ENCODE peak calls at places on chromosome 12, in six cellular contexts. N is right lobe of liver, B is breast epithelium, M is stomach, A is A549, U is testis. Q is an unnamed sample.

GRCh38 chr12:68440068-68440581 is 108.0 kb upstream of the MDM1 start:
- DNase-seq in N (no peak), B (no peak), M (no peak), A (no peak), U (no peak), Q (no peak)

GRCh38 chr12:58425481-58426392 is 484.4 kb downstream of the ATP23 start:
- DNase-seq in N (no peak), B (no peak), M (peak), A (peak), U (peak), Q (no peak)

GRCh38 chr12:45756666-45757065 is 27.2 kb downstream of the ARID2 start:
- DNase-seq in N (no peak), B (no peak), M (no peak), A (no peak), U (peak), Q (peak)

GRCh38 chr12:22121224-22121623 is 75.2 kb downstream of the CMAS start:
- DNase-seq in N (peak), B (no peak), M (no peak), A (no peak), U (no peak), Q (peak)

GRCh38 chr12:93134893-93135285 is 205.8 kb upstream of the EEA1 start:
- DNase-seq in N (peak), B (no peak), M (no peak), A (no peak), U (no peak), Q (no peak)

GRCh38 chr12:49667319-49668090 is 39.7 kb downstream of the FMNL3 start:
- DNase-seq in N (no peak), B (no peak), M (no peak), A (no peak), U (no peak), Q (peak)

GRCh38 chr12:132170094-132170636 is 25.9 kb downstream of the NOC4L start:
- DNase-seq in N (peak), B (no peak), M (no peak), A (no peak), U (no peak), Q (no peak)

GRCh38 chr12:73935817-73936216 is 601.8 kb upstream of the ATXN7L3B start:
- DNase-seq in N (no peak), B (no peak), M (no peak), A (no peak), U (no peak), Q (no peak)

GRCh38 chr12:16347391-16348298 is at the start of gene MGST1:
- DNase-seq in N (peak), B (peak), M (peak), A (peak), U (peak), Q (peak)

GRCh38 chr12:129200576-129200975 is 347.3 kb downstream of the GLT1D1 start:
- DNase-seq in N (no peak), B (no peak), M (no peak), A (no peak), U (no peak), Q (no peak)

GRCh38 chr12:7899755-7900154 is 27.0 kb upstream of the SLC2A14 start:
- DNase-seq in N (no peak), B (no peak), M (no peak), A (no peak), U (no peak), Q (no peak)

GRCh38 chr12:31220061-31220460 is 105.9 kb downstream of the SINHCAF start:
- DNase-seq in N (no peak), B (no peak), M (no peak), A (no peak), U (no peak), Q (no peak)

GRCh38 chr12:59041241-59042121 is 121.2 kb upstream of the LRIG3 start:
- DNase-seq in N (no peak), B (no peak), M (no peak), A (no peak), U (no peak), Q (no peak)

GRCh38 chr12:95653761-95654546 is 102.7 kb upstream of the USP44 start:
- DNase-seq in N (peak), B (no peak), M (no peak), A (peak), U (no peak), Q (no peak)

GRCh38 chr12:30870491-30871265 is 55.9 kb upstream of the TSPAN11 start:
- DNase-seq in N (no peak), B (no peak), M (no peak), A (no peak), U (no peak), Q (no peak)

GRCh38 chr12:105920161-105920684 is 218.5 kb downstream of the NUAK1 start:
- DNase-seq in N (no peak), B (peak), M (no peak), A (no peak), U (peak), Q (no peak)

GRCh38 chr12:57215668-57216013 is 953 bp upstream of the NXPH4 start:
- DNase-seq in N (no peak), B (no peak), M (no peak), A (no peak), U (no peak), Q (peak)

GRCh38 chr12:65335021-65335714 is 56.7 kb downstream of the MSRB3 start:
- DNase-seq in N (peak), B (no peak), M (no peak), A (peak), U (no peak), Q (peak)

GRCh38 chr12:98449601-98450000 is 65.8 kb upstream of the TMPO start:
- DNase-seq in N (no peak), B (no peak), M (no peak), A (no peak), U (no peak), Q (no peak)

GRCh38 chr12:45827974-45828373 is 98.5 kb downstream of the ARID2 start:
- DNase-seq in N (no peak), B (no peak), M (no peak), A (no peak), U (no peak), Q (no peak)

GRCh38 chr12:92065018-92065499 is 80.6 kb downstream of the BTG1 start:
- DNase-seq in N (no peak), B (no peak), M (peak), A (peak), U (no peak), Q (no peak)

GRCh38 chr12:45431153-45431552 is 215.3 kb downstream of the ANO6 start:
- DNase-seq in N (no peak), B (no peak), M (no peak), A (no peak), U (no peak), Q (no peak)

GRCh38 chr12:5654019-5654418 is 222.1 kb downstream of the NTF3 start:
- DNase-seq in N (no peak), B (no peak), M (no peak), A (no peak), U (no peak), Q (no peak)

GRCh38 chr12:68521321-68521839 is 89.3 kb upstream of the RAP1B start:
- DNase-seq in N (no peak), B (no peak), M (no peak), A (peak), U (no peak), Q (no peak)

GRCh38 chr12:114664661-114665320 is 19.2 kb downstream of the TBX3 start:
- DNase-seq in N (no peak), B (no peak), M (no peak), A (no peak), U (no peak), Q (peak)

GRCh38 chr12:91732086-91732485 is 413.6 kb downstream of the BTG1 start:
- DNase-seq in N (no peak), B (no peak), M (no peak), A (no peak), U (no peak), Q (no peak)

GRCh38 chr12:53200458-53201169 is 6.4 kb downstream of the ITGB7 start:
- DNase-seq in N (no peak), B (no peak), M (no peak), A (no peak), U (no peak), Q (no peak)

GRCh38 chr12:68785358-68785757 is 22.6 kb upstream of the MDM2 start:
- DNase-seq in N (no peak), B (no peak), M (no peak), A (no peak), U (no peak), Q (no peak)

GRCh38 chr12:4030938-4031702 is 157.9 kb upstream of the PARP11 start:
- DNase-seq in N (peak), B (peak), M (peak), A (peak), U (peak), Q (peak)
- TF ChIP-seq POLR2A in N (peak), B (peak), M (no peak), A (peak), U (no peak), Q (no peak)

GRCh38 chr12:111840831-111841230 is 1.2 kb upstream of the MAPKAPK5 start:
- DNase-seq in N (no peak), B (no peak), M (no peak), A (no peak), U (no peak), Q (no peak)
- TF ChIP-seq POLR2A in N (no peak), B (no peak), M (no peak), A (no peak), U (no peak), Q (no peak)

GRCh38 chr12:120688527-120689071 is 1.6 kb downstream of the MLEC start:
- DNase-seq in N (no peak), B (no peak), M (no peak), A (no peak), U (peak), Q (peak)

GRCh38 chr12:120684523-120684932 is 2.4 kb upstream of the MLEC start:
- DNase-seq in N (no peak), B (no peak), M (no peak), A (no peak), U (no peak), Q (no peak)

GRCh38 chr12:120686151-120686689 is 729 bp upstream of the MLEC start:
- DNase-seq in N (peak), B (peak), M (peak), A (peak), U (peak), Q (peak)

GRCh38 chr12:120687570-120688289 is 781 bp downstream of the MLEC start:
- DNase-seq in N (no peak), B (no peak), M (no peak), A (no peak), U (peak), Q (peak)

DNA sequence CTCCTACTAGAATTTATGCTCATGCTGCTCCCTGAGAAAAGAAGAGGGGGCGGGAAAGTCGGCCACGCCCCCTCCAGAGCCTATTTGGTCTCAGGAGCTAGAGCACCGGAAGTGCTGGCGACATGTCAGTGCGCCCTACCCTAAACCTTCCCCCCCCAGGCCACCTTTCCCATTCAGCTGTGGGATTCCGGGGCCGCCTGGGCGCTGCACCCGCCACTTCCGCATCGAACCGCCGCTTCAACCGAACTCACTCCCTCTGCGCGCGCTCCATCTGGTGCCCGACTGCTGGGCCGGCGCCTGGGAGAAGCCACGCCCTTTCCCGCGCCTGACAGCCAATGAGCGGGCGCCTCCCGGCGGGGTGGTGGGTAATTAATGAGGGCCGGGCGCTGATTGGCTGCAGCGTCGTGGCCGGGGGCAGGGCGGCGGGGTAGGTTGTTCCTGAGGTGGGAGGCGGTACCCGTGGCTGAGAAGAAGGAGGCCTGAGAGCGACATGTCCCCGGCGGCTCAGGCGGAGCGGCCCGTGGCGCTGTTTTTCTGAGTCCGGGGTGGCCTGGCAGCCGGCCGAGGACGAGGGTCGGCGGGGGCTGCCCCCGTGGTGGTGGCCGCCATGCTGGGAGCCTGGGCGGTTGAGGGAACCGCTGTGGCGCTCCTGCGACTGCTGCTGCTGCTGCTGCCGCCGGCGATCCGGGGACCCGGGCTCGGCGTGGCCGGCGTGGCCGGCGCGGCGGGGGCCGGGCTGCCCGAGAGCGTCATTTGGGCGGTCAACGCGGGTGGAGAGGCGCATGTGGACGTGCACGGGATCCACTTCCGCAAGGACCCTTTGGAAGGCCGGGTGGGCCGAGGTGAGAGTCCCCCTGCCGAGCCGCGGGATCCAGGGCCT is at the start of gene MLEC:
- DNase-seq in N (peak), B (peak), M (peak), A (peak), U (peak), Q (peak)
- TF ChIP-seq POLR2A in N (peak), B (peak), M (peak), A (peak), U (peak), Q (peak)

DNA sequence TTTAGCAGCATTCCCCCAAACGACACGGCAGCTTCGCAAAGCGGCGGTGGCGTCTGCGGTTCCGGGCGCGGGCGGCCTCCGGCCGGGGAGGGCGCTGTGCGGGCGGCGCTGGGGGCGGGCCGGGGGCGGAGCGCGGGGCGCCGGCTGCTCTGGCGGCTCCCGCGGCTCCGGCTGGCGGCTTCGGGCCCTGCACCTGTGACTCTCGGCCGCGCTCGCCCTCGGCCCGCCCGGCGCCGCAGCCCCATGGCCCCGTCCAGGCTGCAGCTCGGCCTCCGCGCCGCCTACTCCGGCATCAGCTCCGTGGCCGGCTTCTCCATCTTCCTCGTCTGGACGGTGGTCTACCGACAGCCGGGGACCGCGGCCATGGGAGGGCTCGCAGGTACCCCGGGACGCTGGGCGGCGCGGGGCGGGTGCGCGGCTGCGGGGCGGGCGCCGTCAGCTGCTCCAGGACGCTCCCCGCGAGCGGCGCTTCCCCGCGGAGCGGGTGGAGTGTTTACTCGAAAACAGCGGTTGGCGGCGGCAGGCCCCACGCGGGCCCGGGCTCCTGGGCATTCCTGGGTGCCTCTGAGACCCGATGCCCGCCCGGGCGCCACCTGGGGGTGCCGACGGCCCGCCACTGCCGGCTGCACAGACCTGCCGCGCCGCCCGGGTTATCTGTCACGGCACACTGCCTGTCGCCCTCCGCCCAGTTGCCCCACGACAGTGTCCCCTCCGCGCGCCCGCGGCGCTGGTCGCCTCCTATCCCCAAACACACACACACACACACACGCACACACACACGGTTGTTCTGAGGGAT is at the start of gene SLC48A1:
- DNase-seq in N (peak), B (peak), M (peak), A (peak), U (peak), Q (peak)
- TF ChIP-seq POLR2A in N (peak), B (no peak), M (no peak), A (peak), U (no peak), Q (peak)

DNA sequence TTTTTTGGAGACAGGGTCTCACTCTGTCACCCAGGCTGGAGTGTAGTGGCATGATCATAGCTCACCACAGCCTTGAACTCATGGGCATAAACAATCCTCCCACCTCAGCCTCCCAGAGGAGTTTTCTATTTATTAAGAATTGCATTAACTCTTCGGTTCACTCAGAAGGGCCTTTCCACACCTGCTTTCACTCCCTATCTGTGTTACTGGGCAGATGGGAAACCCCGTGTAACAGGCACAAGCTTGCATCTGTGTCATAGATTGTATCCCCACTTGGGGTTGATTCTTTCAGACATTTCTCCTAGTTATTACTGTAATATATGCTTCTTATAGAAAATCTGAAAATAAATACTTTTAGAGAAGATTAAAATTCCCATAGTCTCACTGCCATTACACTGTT is 38.7 kb downstream of the STX2 start:
- DNase-seq in N (no peak), B (no peak), M (no peak), A (no peak), U (no peak), Q (no peak)
- TF ChIP-seq POLR2A in N (no peak), B (no peak), M (no peak), A (no peak), U (no peak), Q (no peak)

DNA sequence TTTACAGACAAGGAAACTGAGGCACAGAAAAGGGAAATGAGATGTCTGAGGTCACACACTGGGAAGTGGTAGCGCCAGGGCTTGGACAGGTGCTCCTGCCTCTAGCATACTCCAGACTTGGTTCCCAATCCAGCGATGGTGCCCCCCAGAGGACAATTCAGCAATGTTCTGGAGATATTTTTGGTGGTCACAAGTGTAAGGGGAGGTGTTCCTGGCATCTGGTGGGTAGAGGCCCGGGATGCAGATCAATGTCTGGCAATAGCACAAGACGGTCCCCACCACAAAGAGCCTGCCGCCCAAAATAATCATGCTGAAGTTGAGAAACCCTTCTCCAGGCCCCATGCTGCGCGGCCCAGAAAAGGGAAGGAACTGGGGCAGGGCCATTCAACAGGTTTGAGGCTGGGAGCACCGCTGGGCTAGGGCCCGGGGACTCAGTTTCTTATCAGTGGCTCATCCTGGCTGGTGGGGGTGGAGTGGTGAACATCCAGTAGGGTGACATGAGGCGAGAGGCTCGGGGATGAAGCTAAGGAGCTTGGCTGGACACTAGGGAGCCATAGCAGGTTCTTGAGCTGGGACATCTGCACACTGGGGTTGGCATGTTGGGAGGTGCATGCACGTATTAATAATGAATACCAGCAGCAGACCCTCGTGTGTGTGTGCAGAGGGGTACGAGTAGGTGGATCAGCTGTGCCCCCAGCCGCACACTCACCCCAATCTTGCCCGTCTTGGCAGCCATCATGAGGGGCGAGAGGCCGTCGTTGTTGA is 35.1 kb downstream of the TRPV4 start:
- DNase-seq in N (no peak), B (no peak), M (no peak), A (no peak), U (peak), Q (no peak)
- TF ChIP-seq POLR2A in N (no peak), B (no peak), M (no peak), A (no peak), U (no peak), Q (no peak)

Q was measured in thyroid gland.